ENCODE peak calls at places on chromosomes 2 and 18, in ten cellular contexts. One of them, this sample, is unnamed.

GRCh38 chr18:45723921-45724320 is at the start of gene SLC14A1:
- DNase-seq in choroid plexus epithelial cell: no peak
- DNase-seq in fibroblast of lung: no peak
- DNase-seq in cardiac fibroblast: no peak
- DNase-seq in LNCaP clone FGC: no peak
- DNase-seq in lung: no peak
- DNase-seq in heart right ventricle: no peak
- DNase-seq in CD8-positive, alpha-beta T cell: no peak
- DNase-seq in tibial artery: no peak
- DNase-seq in IMR-90: no peak
- DNase-seq in this sample: no peak

GRCh38 chr2:110780461-110780860 is 48.1 kb downstream of the ACOXL start:
- DNase-seq in choroid plexus epithelial cell: no peak
- DNase-seq in fibroblast of lung: no peak
- DNase-seq in cardiac fibroblast: no peak
- DNase-seq in LNCaP clone FGC: no peak
- DNase-seq in lung: no peak
- DNase-seq in heart right ventricle: no peak
- DNase-seq in CD8-positive, alpha-beta T cell: no peak
- DNase-seq in tibial artery: no peak
- DNase-seq in IMR-90: no peak
- DNase-seq in this sample: no peak

GRCh38 chr2:62216616-62217015 is 20.7 kb downstream of the B3GNT2 start:
- DNase-seq in choroid plexus epithelial cell: peak; percentile 97
- DNase-seq in fibroblast of lung: peak; percentile 84
- DNase-seq in cardiac fibroblast: peak; percentile 97
- DNase-seq in LNCaP clone FGC: no peak
- DNase-seq in lung: no peak
- DNase-seq in heart right ventricle: peak; percentile 48
- DNase-seq in CD8-positive, alpha-beta T cell: no peak
- DNase-seq in tibial artery: peak; percentile 52
- DNase-seq in IMR-90: peak; percentile 92
- DNase-seq in this sample: peak; percentile 68

GRCh38 chr2:85169581-85169980 is 36.4 kb downstream of the TCF7L1 start:
- DNase-seq in choroid plexus epithelial cell: no peak
- DNase-seq in fibroblast of lung: no peak
- DNase-seq in cardiac fibroblast: no peak
- DNase-seq in LNCaP clone FGC: no peak
- DNase-seq in lung: no peak
- DNase-seq in heart right ventricle: no peak
- DNase-seq in CD8-positive, alpha-beta T cell: no peak
- DNase-seq in tibial artery: no peak
- DNase-seq in IMR-90: no peak
- DNase-seq in this sample: no peak

GRCh38 chr2:104523921-104524320 is 330.0 kb upstream of the POU3F3 start:
- DNase-seq in choroid plexus epithelial cell: no peak
- DNase-seq in fibroblast of lung: no peak
- DNase-seq in cardiac fibroblast: no peak
- DNase-seq in LNCaP clone FGC: no peak
- DNase-seq in lung: no peak
- DNase-seq in heart right ventricle: no peak
- DNase-seq in CD8-positive, alpha-beta T cell: no peak
- DNase-seq in tibial artery: no peak
- DNase-seq in IMR-90: no peak
- DNase-seq in this sample: no peak

GRCh38 chr2:198368089-198368488 is 563.7 kb downstream of the PLCL1 start:
- DNase-seq in choroid plexus epithelial cell: no peak
- DNase-seq in fibroblast of lung: no peak
- DNase-seq in cardiac fibroblast: no peak
- DNase-seq in LNCaP clone FGC: no peak
- DNase-seq in lung: no peak
- DNase-seq in heart right ventricle: no peak
- DNase-seq in CD8-positive, alpha-beta T cell: no peak
- DNase-seq in tibial artery: no peak
- DNase-seq in IMR-90: no peak
- DNase-seq in this sample: no peak

GRCh38 chr2:219886615-219887014 is 259.2 kb downstream of the SLC4A3 start:
- DNase-seq in choroid plexus epithelial cell: no peak
- DNase-seq in fibroblast of lung: no peak
- DNase-seq in cardiac fibroblast: no peak
- DNase-seq in LNCaP clone FGC: no peak
- DNase-seq in lung: no peak
- DNase-seq in heart right ventricle: no peak
- DNase-seq in CD8-positive, alpha-beta T cell: no peak
- DNase-seq in tibial artery: no peak
- DNase-seq in IMR-90: peak; percentile 22
- DNase-seq in this sample: peak; percentile 68

GRCh38 chr2:230067990-230068657 is 600 bp downstream of the SLC16A14 start:
- DNase-seq in choroid plexus epithelial cell: peak; percentile 23
- DNase-seq in fibroblast of lung: peak; percentile 51
- DNase-seq in cardiac fibroblast: peak; percentile 28
- DNase-seq in LNCaP clone FGC: no peak
- DNase-seq in lung: no peak
- DNase-seq in heart right ventricle: peak; percentile 40
- DNase-seq in CD8-positive, alpha-beta T cell: peak; percentile 8
- DNase-seq in tibial artery: peak; percentile 23
- DNase-seq in IMR-90: peak; percentile 13
- DNase-seq in this sample: peak; percentile 60

GRCh38 chr18:25648724-25649260 is 296.8 kb upstream of the ZNF521 start:
- DNase-seq in choroid plexus epithelial cell: peak; percentile 24
- DNase-seq in fibroblast of lung: peak; percentile 63
- DNase-seq in cardiac fibroblast: no peak
- DNase-seq in LNCaP clone FGC: no peak
- DNase-seq in lung: no peak
- DNase-seq in heart right ventricle: no peak
- DNase-seq in CD8-positive, alpha-beta T cell: no peak
- DNase-seq in tibial artery: no peak
- DNase-seq in IMR-90: peak; percentile 10
- DNase-seq in this sample: no peak

GRCh38 chr2:196500686-196501431 is 138.7 kb upstream of the CCDC150 start:
- DNase-seq in choroid plexus epithelial cell: peak; percentile 42
- DNase-seq in fibroblast of lung: peak; percentile 61
- DNase-seq in cardiac fibroblast: peak; percentile 34
- DNase-seq in LNCaP clone FGC: no peak
- DNase-seq in lung: no peak
- DNase-seq in heart right ventricle: no peak
- DNase-seq in CD8-positive, alpha-beta T cell: no peak
- DNase-seq in tibial artery: no peak
- DNase-seq in IMR-90: peak; percentile 16
- DNase-seq in this sample: peak; percentile 60

GRCh38 chr18:31738460-31739407 is 21.9 kb downstream of the SLC25A52 start:
- DNase-seq in choroid plexus epithelial cell: no peak
- DNase-seq in fibroblast of lung: no peak
- DNase-seq in cardiac fibroblast: peak; percentile 7
- DNase-seq in LNCaP clone FGC: no peak
- DNase-seq in lung: no peak
- DNase-seq in heart right ventricle: no peak
- DNase-seq in CD8-positive, alpha-beta T cell: no peak
- DNase-seq in tibial artery: no peak
- DNase-seq in IMR-90: no peak
- DNase-seq in this sample: peak; percentile 9

GRCh38 chr2:84844141-84844540 is 36.7 kb downstream of the TRABD2A start:
- DNase-seq in choroid plexus epithelial cell: no peak
- DNase-seq in fibroblast of lung: no peak
- DNase-seq in cardiac fibroblast: no peak
- DNase-seq in LNCaP clone FGC: no peak
- DNase-seq in lung: no peak
- DNase-seq in heart right ventricle: no peak
- DNase-seq in CD8-positive, alpha-beta T cell: no peak
- DNase-seq in tibial artery: no peak
- DNase-seq in IMR-90: no peak
- DNase-seq in this sample: no peak

GRCh38 chr2:179824961-179825360 is 36.5 kb downstream of the ZNF385B start:
- DNase-seq in choroid plexus epithelial cell: no peak
- DNase-seq in fibroblast of lung: no peak
- DNase-seq in cardiac fibroblast: no peak
- DNase-seq in LNCaP clone FGC: no peak
- DNase-seq in lung: no peak
- DNase-seq in heart right ventricle: no peak
- DNase-seq in CD8-positive, alpha-beta T cell: no peak
- DNase-seq in tibial artery: no peak
- DNase-seq in IMR-90: no peak
- DNase-seq in this sample: no peak

GRCh38 chr2:673016-673415 is 4.2 kb downstream of the TMEM18 start:
- DNase-seq in choroid plexus epithelial cell: no peak
- DNase-seq in fibroblast of lung: no peak
- DNase-seq in cardiac fibroblast: no peak
- DNase-seq in LNCaP clone FGC: no peak
- DNase-seq in lung: no peak
- DNase-seq in heart right ventricle: no peak
- DNase-seq in CD8-positive, alpha-beta T cell: no peak
- DNase-seq in tibial artery: no peak
- DNase-seq in IMR-90: no peak
- DNase-seq in this sample: no peak
- H3K4me3 ChIP-seq in choroid plexus epithelial cell: no peak overlapping the region
- H3K4me3 ChIP-seq in fibroblast of lung: no peak overlapping the region
- H3K4me3 ChIP-seq in cardiac fibroblast: no peak overlapping the region
- H3K4me3 ChIP-seq in LNCaP clone FGC: no peak overlapping the region
- H3K4me3 ChIP-seq in lung: no peak overlapping the region
- H3K4me3 ChIP-seq in heart right ventricle: no peak overlapping the region
- H3K4me3 ChIP-seq in CD8-positive, alpha-beta T cell: no peak overlapping the region
- H3K4me3 ChIP-seq in tibial artery: no peak overlapping the region
- H3K4me3 ChIP-seq in IMR-90: no peak overlapping the region
- H3K4me3 ChIP-seq in this sample: no peak overlapping the region

GRCh38 chr2:40255118-40255517 is 196.8 kb downstream of the SLC8A1 start:
- DNase-seq in choroid plexus epithelial cell: no peak
- DNase-seq in fibroblast of lung: no peak
- DNase-seq in cardiac fibroblast: no peak
- DNase-seq in LNCaP clone FGC: no peak
- DNase-seq in lung: no peak
- DNase-seq in heart right ventricle: no peak
- DNase-seq in CD8-positive, alpha-beta T cell: no peak
- DNase-seq in tibial artery: no peak
- DNase-seq in IMR-90: no peak
- DNase-seq in this sample: no peak

GRCh38 chr2:40256649-40257048 is 195.2 kb downstream of the SLC8A1 start:
- DNase-seq in choroid plexus epithelial cell: peak; percentile 17
- DNase-seq in fibroblast of lung: no peak
- DNase-seq in cardiac fibroblast: peak; percentile 25
- DNase-seq in LNCaP clone FGC: no peak
- DNase-seq in lung: no peak
- DNase-seq in heart right ventricle: no peak
- DNase-seq in CD8-positive, alpha-beta T cell: no peak
- DNase-seq in tibial artery: no peak
- DNase-seq in IMR-90: no peak
- DNase-seq in this sample: peak; percentile 48

GRCh38 chr2:40259900-40260299 is 192.0 kb downstream of the SLC8A1 start:
- DNase-seq in choroid plexus epithelial cell: no peak
- DNase-seq in fibroblast of lung: no peak
- DNase-seq in cardiac fibroblast: no peak
- DNase-seq in LNCaP clone FGC: no peak
- DNase-seq in lung: no peak
- DNase-seq in heart right ventricle: no peak
- DNase-seq in CD8-positive, alpha-beta T cell: no peak
- DNase-seq in tibial artery: no peak
- DNase-seq in IMR-90: no peak
- DNase-seq in this sample: peak; percentile 12

GRCh38 chr2:40257812-40258457 is 194.0 kb downstream of the SLC8A1 start:
- DNase-seq in choroid plexus epithelial cell: no peak
- DNase-seq in fibroblast of lung: no peak
- DNase-seq in cardiac fibroblast: no peak
- DNase-seq in LNCaP clone FGC: no peak
- DNase-seq in lung: no peak
- DNase-seq in heart right ventricle: no peak
- DNase-seq in CD8-positive, alpha-beta T cell: no peak
- DNase-seq in tibial artery: no peak
- DNase-seq in IMR-90: no peak
- DNase-seq in this sample: no peak

GRCh38 chr2:40256008-40256407 is 195.9 kb downstream of the SLC8A1 start:
- DNase-seq in choroid plexus epithelial cell: no peak
- DNase-seq in fibroblast of lung: no peak
- DNase-seq in cardiac fibroblast: no peak
- DNase-seq in LNCaP clone FGC: no peak
- DNase-seq in lung: no peak
- DNase-seq in heart right ventricle: no peak
- DNase-seq in CD8-positive, alpha-beta T cell: no peak
- DNase-seq in tibial artery: no peak
- DNase-seq in IMR-90: no peak
- DNase-seq in this sample: no peak
- TF ChIP-seq CTCF in choroid plexus epithelial cell: no peak
- TF ChIP-seq CTCF in fibroblast of lung: no peak
- TF ChIP-seq CTCF in cardiac fibroblast: no peak
- TF ChIP-seq CTCF in LNCaP clone FGC: no peak
- TF ChIP-seq CTCF in lung: no peak
- TF ChIP-seq CTCF in heart right ventricle: no peak
- TF ChIP-seq CTCF in CD8-positive, alpha-beta T cell: no peak
- TF ChIP-seq CTCF in tibial artery: no peak
- TF ChIP-seq CTCF in IMR-90: no peak
- TF ChIP-seq CTCF in this sample: no peak

DNA sequence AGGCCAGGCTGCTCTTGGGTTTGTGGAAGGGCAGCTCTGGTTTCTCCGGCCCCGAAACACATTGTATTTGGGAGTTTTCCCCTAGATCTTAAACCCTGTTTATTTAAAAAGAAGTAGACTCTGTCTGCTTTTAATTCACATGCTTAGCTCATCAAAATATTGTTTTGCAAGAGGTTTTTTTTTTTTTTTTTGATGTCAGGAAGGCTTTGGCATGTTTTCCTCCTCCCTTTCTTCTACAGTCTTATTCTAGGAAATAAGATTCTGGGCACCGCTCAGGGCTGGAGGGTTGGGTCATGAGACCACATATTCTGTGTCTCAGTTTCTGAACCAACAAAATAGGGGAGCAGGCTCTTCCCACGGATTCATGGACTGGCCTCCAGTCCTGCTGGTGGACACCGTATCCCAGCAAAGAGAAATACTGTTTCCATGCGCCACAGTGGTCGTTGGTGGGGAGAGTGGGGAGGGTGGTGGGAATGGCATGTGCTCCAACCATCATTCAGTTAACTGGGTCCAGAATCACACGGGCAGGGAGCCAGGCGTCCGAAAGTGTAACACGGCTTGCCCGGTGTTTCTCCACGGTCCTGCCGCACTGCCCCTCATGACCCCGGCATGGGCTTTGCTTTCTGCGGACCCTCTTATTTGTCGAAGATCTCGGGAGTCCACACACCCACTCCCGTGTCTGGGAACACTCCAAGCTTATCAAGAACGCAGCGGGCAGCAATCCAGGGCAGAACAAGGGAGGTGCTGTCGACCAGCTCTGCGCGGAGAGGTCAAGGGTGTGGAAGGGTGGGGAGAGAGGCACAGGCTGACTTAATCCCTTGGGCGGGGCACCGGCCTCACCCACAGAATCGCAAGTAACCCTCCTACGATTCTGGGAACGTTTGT is 176.7 kb downstream of the GLI2 start:
- DNase-seq in choroid plexus epithelial cell: peak; percentile 38
- DNase-seq in fibroblast of lung: peak; percentile 62
- DNase-seq in cardiac fibroblast: peak; percentile 48
- DNase-seq in LNCaP clone FGC: no peak
- DNase-seq in lung: peak; percentile 74
- DNase-seq in heart right ventricle: peak; percentile 60
- DNase-seq in CD8-positive, alpha-beta T cell: no peak
- DNase-seq in tibial artery: peak; percentile 81
- DNase-seq in IMR-90: peak; percentile 66
- DNase-seq in this sample: no peak
- H3K4me3 ChIP-seq in choroid plexus epithelial cell: no peak overlapping the region
- H3K4me3 ChIP-seq in fibroblast of lung: peak overlapping the region; percentile 38
- H3K4me3 ChIP-seq in cardiac fibroblast: no peak overlapping the region
- H3K4me3 ChIP-seq in LNCaP clone FGC: no peak overlapping the region
- H3K4me3 ChIP-seq in lung: no peak overlapping the region
- H3K4me3 ChIP-seq in heart right ventricle: no peak overlapping the region
- H3K4me3 ChIP-seq in CD8-positive, alpha-beta T cell: no peak overlapping the region
- H3K4me3 ChIP-seq in tibial artery: peak overlapping the region; percentile 12
- H3K4me3 ChIP-seq in IMR-90: no peak overlapping the region
- H3K4me3 ChIP-seq in this sample: no peak overlapping the region

GRCh38 chr2:108855194-108855593 is 68.6 kb downstream of the CCDC138 start:
- DNase-seq in choroid plexus epithelial cell: peak; percentile 38
- DNase-seq in fibroblast of lung: peak; percentile 3
- DNase-seq in cardiac fibroblast: peak; percentile 26
- DNase-seq in LNCaP clone FGC: peak; percentile 13
- DNase-seq in lung: no peak
- DNase-seq in heart right ventricle: no peak
- DNase-seq in CD8-positive, alpha-beta T cell: no peak
- DNase-seq in tibial artery: no peak
- DNase-seq in IMR-90: peak; percentile 8
- DNase-seq in this sample: peak; percentile 60
- TF ChIP-seq CTCF in choroid plexus epithelial cell: peak; percentile 23
- TF ChIP-seq CTCF in fibroblast of lung: no peak
- TF ChIP-seq CTCF in cardiac fibroblast: no peak
- TF ChIP-seq CTCF in LNCaP clone FGC: peak; percentile 46
- TF ChIP-seq CTCF in lung: no peak
- TF ChIP-seq CTCF in heart right ventricle: peak; percentile 17
- TF ChIP-seq CTCF in CD8-positive, alpha-beta T cell: peak; percentile 61
- TF ChIP-seq CTCF in tibial artery: no peak
- TF ChIP-seq CTCF in IMR-90: peak; percentile 22
- TF ChIP-seq CTCF in this sample: peak; percentile 39

This sample was measured in epithelial cell of esophagus.